ENCODE peak calls at places on chromosomes 6 and 20, in nine cellular contexts. One of them, this sample, is unnamed. For H3K4me1, the result is how much of the 10 kb centered on the place peaks cover.

GRCh38 chr6:47362857-47363461 is 53.3 kb upstream of the TNFRSF21 start:
- DNase-seq in effector memory CD4-positive, alpha-beta T cell: no peak
- DNase-seq in Panc1: no peak
- DNase-seq in mesenchymal stem cell: no peak
- DNase-seq in thyroid gland: no peak
- DNase-seq in fibroblast of lung: no peak
- DNase-seq in lower lobe of right lung: no peak
- DNase-seq in A549: no peak
- DNase-seq in adrenal gland: no peak
- DNase-seq in this sample: no peak

GRCh38 chr20:3461191-3461874 is 9.5 kb upstream of the ATRN start:
- DNase-seq in effector memory CD4-positive, alpha-beta T cell: no peak
- DNase-seq in Panc1: no peak
- DNase-seq in mesenchymal stem cell: no peak
- DNase-seq in thyroid gland: peak
- DNase-seq in fibroblast of lung: no peak
- DNase-seq in lower lobe of right lung: no peak
- DNase-seq in A549: no peak
- DNase-seq in adrenal gland: no peak
- DNase-seq in this sample: no peak

GRCh38 chr6:115935361-115935760 is 125.3 kb downstream of the FRK start:
- DNase-seq in effector memory CD4-positive, alpha-beta T cell: no peak
- DNase-seq in Panc1: no peak
- DNase-seq in mesenchymal stem cell: no peak
- DNase-seq in thyroid gland: no peak
- DNase-seq in fibroblast of lung: no peak
- DNase-seq in lower lobe of right lung: no peak
- DNase-seq in A549: no peak
- DNase-seq in adrenal gland: no peak
- DNase-seq in this sample: no peak

GRCh38 chr6:150527100-150527499 is 72.6 kb upstream of the PLEKHG1 start:
- DNase-seq in effector memory CD4-positive, alpha-beta T cell: no peak
- DNase-seq in Panc1: no peak
- DNase-seq in mesenchymal stem cell: no peak
- DNase-seq in thyroid gland: peak
- DNase-seq in fibroblast of lung: peak
- DNase-seq in lower lobe of right lung: no peak
- DNase-seq in A549: no peak
- DNase-seq in adrenal gland: no peak
- DNase-seq in this sample: no peak

GRCh38 chr6:90107721-90108364 is 188.8 kb downstream of the BACH2 start:
- DNase-seq in effector memory CD4-positive, alpha-beta T cell: no peak
- DNase-seq in Panc1: no peak
- DNase-seq in mesenchymal stem cell: no peak
- DNase-seq in thyroid gland: no peak
- DNase-seq in fibroblast of lung: no peak
- DNase-seq in lower lobe of right lung: no peak
- DNase-seq in A549: no peak
- DNase-seq in adrenal gland: no peak
- DNase-seq in this sample: no peak

GRCh38 chr20:21344216-21344615 is 41.1 kb downstream of the XRN2 start:
- DNase-seq in effector memory CD4-positive, alpha-beta T cell: no peak
- DNase-seq in Panc1: no peak
- DNase-seq in mesenchymal stem cell: no peak
- DNase-seq in thyroid gland: no peak
- DNase-seq in fibroblast of lung: peak
- DNase-seq in lower lobe of right lung: no peak
- DNase-seq in A549: no peak
- DNase-seq in adrenal gland: no peak
- DNase-seq in this sample: no peak

GRCh38 chr6:111581957-111582356 is 23.7 kb downstream of the TRAF3IP2 start:
- DNase-seq in effector memory CD4-positive, alpha-beta T cell: no peak
- DNase-seq in Panc1: no peak
- DNase-seq in mesenchymal stem cell: no peak
- DNase-seq in thyroid gland: peak
- DNase-seq in fibroblast of lung: no peak
- DNase-seq in lower lobe of right lung: no peak
- DNase-seq in A549: no peak
- DNase-seq in adrenal gland: no peak
- DNase-seq in this sample: no peak

GRCh38 chr20:47662483-47663353 is 122.6 kb downstream of the SULF2 start:
- DNase-seq in effector memory CD4-positive, alpha-beta T cell: no peak
- DNase-seq in Panc1: no peak
- DNase-seq in mesenchymal stem cell: no peak
- DNase-seq in thyroid gland: no peak
- DNase-seq in fibroblast of lung: no peak
- DNase-seq in lower lobe of right lung: no peak
- DNase-seq in A549: no peak
- DNase-seq in adrenal gland: peak
- DNase-seq in this sample: no peak

GRCh38 chr6:3421763-3422456 is 34.9 kb downstream of the SLC22A23 start:
- DNase-seq in effector memory CD4-positive, alpha-beta T cell: no peak
- DNase-seq in Panc1: no peak
- DNase-seq in mesenchymal stem cell: peak
- DNase-seq in thyroid gland: no peak
- DNase-seq in fibroblast of lung: peak
- DNase-seq in lower lobe of right lung: no peak
- DNase-seq in A549: no peak
- DNase-seq in adrenal gland: no peak
- DNase-seq in this sample: no peak

GRCh38 chr6:7135755-7136154 is 28.0 kb downstream of the RREB1 start:
- DNase-seq in effector memory CD4-positive, alpha-beta T cell: no peak
- DNase-seq in Panc1: no peak
- DNase-seq in mesenchymal stem cell: no peak
- DNase-seq in thyroid gland: no peak
- DNase-seq in fibroblast of lung: no peak
- DNase-seq in lower lobe of right lung: no peak
- DNase-seq in A549: no peak
- DNase-seq in adrenal gland: no peak
- DNase-seq in this sample: no peak

GRCh38 chr20:37651932-37652331 is 41.9 kb upstream of the CTNNBL1 start:
- DNase-seq in effector memory CD4-positive, alpha-beta T cell: no peak
- DNase-seq in Panc1: no peak
- DNase-seq in mesenchymal stem cell: no peak
- DNase-seq in thyroid gland: peak
- DNase-seq in fibroblast of lung: peak
- DNase-seq in lower lobe of right lung: peak
- DNase-seq in A549: peak
- DNase-seq in adrenal gland: no peak
- DNase-seq in this sample: peak

DNA sequence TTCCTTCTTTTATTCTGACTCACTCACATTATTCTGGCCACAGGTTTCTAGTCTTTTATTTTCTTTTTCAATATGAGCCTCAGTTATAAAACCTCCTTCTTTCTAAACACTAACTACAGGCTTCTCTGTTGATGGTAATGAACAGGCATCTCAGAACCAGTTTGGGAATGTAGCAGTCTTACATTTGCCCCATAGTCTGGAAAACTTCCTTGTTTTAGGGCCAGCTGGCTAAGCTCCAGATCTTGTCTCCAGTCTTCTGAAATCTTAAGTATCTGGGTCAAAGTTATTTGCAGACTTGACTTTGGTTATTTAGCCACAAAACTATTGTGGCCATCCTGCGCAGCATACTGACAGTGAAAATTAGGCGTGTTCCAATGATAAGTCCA is 97.1 kb upstream of the MAN1A1 start:
- DNase-seq in effector memory CD4-positive, alpha-beta T cell: no peak
- DNase-seq in Panc1: no peak
- DNase-seq in mesenchymal stem cell: peak
- DNase-seq in thyroid gland: peak
- DNase-seq in fibroblast of lung: peak
- DNase-seq in lower lobe of right lung: no peak
- DNase-seq in A549: no peak
- DNase-seq in adrenal gland: peak
- DNase-seq in this sample: no peak
- H3K4me1 ChIP-seq in effector memory CD4-positive, alpha-beta T cell: under half
- H3K4me1 ChIP-seq in Panc1: under half
- H3K4me1 ChIP-seq in mesenchymal stem cell: under half
- H3K4me1 ChIP-seq in thyroid gland: under half
- H3K4me1 ChIP-seq in fibroblast of lung: under half
- H3K4me1 ChIP-seq in lower lobe of right lung: under half
- H3K4me1 ChIP-seq in A549: under half
- H3K4me1 ChIP-seq in adrenal gland: under half
- H3K4me1 ChIP-seq in this sample: under half

DNA sequence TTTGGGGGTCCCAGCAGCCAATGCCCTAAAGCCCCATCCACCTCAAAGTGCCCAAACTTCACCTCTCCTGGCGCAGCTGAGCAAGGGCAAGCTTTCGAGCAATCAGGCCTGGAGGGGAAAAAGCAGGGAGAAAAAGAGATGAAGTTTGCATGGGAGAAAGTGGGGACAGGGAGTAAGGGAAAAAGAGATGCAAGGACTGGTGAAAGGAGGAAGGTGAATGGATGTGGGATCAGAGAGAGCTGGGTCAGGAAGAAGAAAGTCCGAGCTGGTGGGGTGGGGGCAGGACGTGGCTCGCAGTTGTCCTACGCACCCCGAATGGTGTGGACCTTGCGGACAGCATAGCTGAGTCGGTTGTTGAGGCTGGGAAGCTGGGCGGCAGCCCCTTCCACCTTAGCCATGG is 6.5 kb upstream of the PSORS1C2 start:
- DNase-seq in effector memory CD4-positive, alpha-beta T cell: no peak
- DNase-seq in Panc1: no peak
- DNase-seq in mesenchymal stem cell: no peak
- DNase-seq in thyroid gland: no peak
- DNase-seq in fibroblast of lung: no peak
- DNase-seq in lower lobe of right lung: no peak
- DNase-seq in A549: no peak
- DNase-seq in adrenal gland: no peak
- DNase-seq in this sample: no peak
- H3K27ac ChIP-seq in effector memory CD4-positive, alpha-beta T cell: no peak
- H3K27ac ChIP-seq in Panc1: no peak
- H3K27ac ChIP-seq in mesenchymal stem cell: no peak
- H3K27ac ChIP-seq in thyroid gland: no peak
- H3K27ac ChIP-seq in fibroblast of lung: no peak
- H3K27ac ChIP-seq in lower lobe of right lung: no peak
- H3K27ac ChIP-seq in A549: no peak
- H3K27ac ChIP-seq in adrenal gland: no peak
- H3K27ac ChIP-seq in this sample: no peak

GRCh38 chr6:37357860-37358259 is 4.1 kb downstream of the RNF8 start:
- DNase-seq in effector memory CD4-positive, alpha-beta T cell: no peak
- DNase-seq in Panc1: no peak
- DNase-seq in mesenchymal stem cell: no peak
- DNase-seq in thyroid gland: no peak
- DNase-seq in fibroblast of lung: no peak
- DNase-seq in lower lobe of right lung: no peak
- DNase-seq in A549: no peak
- DNase-seq in adrenal gland: no peak
- DNase-seq in this sample: no peak

GRCh38 chr6:37357288-37357687 is 3.5 kb downstream of the RNF8 start:
- DNase-seq in effector memory CD4-positive, alpha-beta T cell: no peak
- DNase-seq in Panc1: no peak
- DNase-seq in mesenchymal stem cell: no peak
- DNase-seq in thyroid gland: no peak
- DNase-seq in fibroblast of lung: no peak
- DNase-seq in lower lobe of right lung: no peak
- DNase-seq in A549: no peak
- DNase-seq in adrenal gland: no peak
- DNase-seq in this sample: no peak

GRCh38 chr6:37362101-37362823 is 8.5 kb downstream of the RNF8 start:
- DNase-seq in effector memory CD4-positive, alpha-beta T cell: no peak
- DNase-seq in Panc1: no peak
- DNase-seq in mesenchymal stem cell: no peak
- DNase-seq in thyroid gland: no peak
- DNase-seq in fibroblast of lung: no peak
- DNase-seq in lower lobe of right lung: no peak
- DNase-seq in A549: no peak
- DNase-seq in adrenal gland: no peak
- DNase-seq in this sample: no peak

GRCh38 chr6:37354526-37355384 is 972 bp downstream of the RNF8 start:
- DNase-seq in effector memory CD4-positive, alpha-beta T cell: no peak
- DNase-seq in Panc1: no peak
- DNase-seq in mesenchymal stem cell: peak
- DNase-seq in thyroid gland: peak
- DNase-seq in fibroblast of lung: peak
- DNase-seq in lower lobe of right lung: peak
- DNase-seq in A549: peak
- DNase-seq in adrenal gland: no peak
- DNase-seq in this sample: peak

GRCh38 chr6:37359034-37359433 is 5.3 kb downstream of the RNF8 start:
- DNase-seq in effector memory CD4-positive, alpha-beta T cell: no peak
- DNase-seq in Panc1: no peak
- DNase-seq in mesenchymal stem cell: no peak
- DNase-seq in thyroid gland: no peak
- DNase-seq in fibroblast of lung: no peak
- DNase-seq in lower lobe of right lung: no peak
- DNase-seq in A549: no peak
- DNase-seq in adrenal gland: no peak
- DNase-seq in this sample: no peak
- H3K4me3 ChIP-seq in effector memory CD4-positive, alpha-beta T cell: no peak
- H3K4me3 ChIP-seq in Panc1: no peak
- H3K4me3 ChIP-seq in mesenchymal stem cell: no peak
- H3K4me3 ChIP-seq in thyroid gland: no peak
- H3K4me3 ChIP-seq in fibroblast of lung: no peak
- H3K4me3 ChIP-seq in lower lobe of right lung: no peak
- H3K4me3 ChIP-seq in A549: no peak
- H3K4me3 ChIP-seq in adrenal gland: no peak
- H3K4me3 ChIP-seq in this sample: no peak

GRCh38 chr20:49697071-49697470 is 16.6 kb downstream of the B4GALT5 start:
- DNase-seq in effector memory CD4-positive, alpha-beta T cell: no peak
- DNase-seq in Panc1: no peak
- DNase-seq in mesenchymal stem cell: no peak
- DNase-seq in thyroid gland: no peak
- DNase-seq in fibroblast of lung: no peak
- DNase-seq in lower lobe of right lung: no peak
- DNase-seq in A549: no peak
- DNase-seq in adrenal gland: peak
- DNase-seq in this sample: no peak

GRCh38 chr20:49694450-49695071 is 19.1 kb downstream of the B4GALT5 start:
- DNase-seq in effector memory CD4-positive, alpha-beta T cell: no peak
- DNase-seq in Panc1: no peak
- DNase-seq in mesenchymal stem cell: no peak
- DNase-seq in thyroid gland: no peak
- DNase-seq in fibroblast of lung: no peak
- DNase-seq in lower lobe of right lung: no peak
- DNase-seq in A549: no peak
- DNase-seq in adrenal gland: no peak
- DNase-seq in this sample: no peak

GRCh38 chr20:49693435-49694171 is 20.1 kb downstream of the B4GALT5 start:
- DNase-seq in effector memory CD4-positive, alpha-beta T cell: no peak
- DNase-seq in Panc1: no peak
- DNase-seq in mesenchymal stem cell: no peak
- DNase-seq in thyroid gland: no peak
- DNase-seq in fibroblast of lung: no peak
- DNase-seq in lower lobe of right lung: no peak
- DNase-seq in A549: no peak
- DNase-seq in adrenal gland: no peak
- DNase-seq in this sample: no peak

GRCh38 chr20:49696594-49696993 is 17.1 kb downstream of the B4GALT5 start:
- DNase-seq in effector memory CD4-positive, alpha-beta T cell: no peak
- DNase-seq in Panc1: no peak
- DNase-seq in mesenchymal stem cell: no peak
- DNase-seq in thyroid gland: no peak
- DNase-seq in fibroblast of lung: peak
- DNase-seq in lower lobe of right lung: no peak
- DNase-seq in A549: no peak
- DNase-seq in adrenal gland: no peak
- DNase-seq in this sample: no peak

DNA sequence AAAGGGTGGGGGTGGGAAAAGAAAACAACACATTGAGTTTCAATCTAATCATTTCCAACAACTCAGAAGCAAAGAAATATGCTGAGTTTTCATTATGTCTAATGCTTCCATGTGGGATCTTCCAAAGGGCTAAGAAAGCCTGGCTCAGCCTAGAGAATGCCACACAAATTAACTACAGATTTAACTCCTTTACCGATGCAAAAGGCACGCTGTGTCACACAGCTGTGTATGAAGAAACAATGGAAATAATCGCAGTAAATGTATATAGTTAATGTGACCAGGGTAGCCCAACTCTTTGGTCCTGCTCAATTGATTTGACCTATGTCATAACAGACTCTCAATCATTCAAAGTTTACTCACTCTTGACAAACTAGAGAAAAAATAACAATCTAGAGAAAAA is 17.8 kb downstream of the B4GALT5 start:
- DNase-seq in effector memory CD4-positive, alpha-beta T cell: no peak
- DNase-seq in Panc1: no peak
- DNase-seq in mesenchymal stem cell: no peak
- DNase-seq in thyroid gland: no peak
- DNase-seq in fibroblast of lung: no peak
- DNase-seq in lower lobe of right lung: no peak
- DNase-seq in A549: no peak
- DNase-seq in adrenal gland: no peak
- DNase-seq in this sample: no peak
- H3K4me1 ChIP-seq in effector memory CD4-positive, alpha-beta T cell: under half
- H3K4me1 ChIP-seq in Panc1: half or more
- H3K4me1 ChIP-seq in mesenchymal stem cell: under half
- H3K4me1 ChIP-seq in thyroid gland: under half
- H3K4me1 ChIP-seq in fibroblast of lung: under half
- H3K4me1 ChIP-seq in lower lobe of right lung: half or more
- H3K4me1 ChIP-seq in A549: half or more
- H3K4me1 ChIP-seq in adrenal gland: half or more
- H3K4me1 ChIP-seq in this sample: under half